ENCODE peak calls at places on chromosomes 13 and 19, in four cellular contexts. O is K562, D is HepG2, U is GM12878. M is an unnamed sample.
A peak's percentile ranks its signal among the peaks of the same experiment; 100 is the strongest.

GRCh38 chr13:34243396-34243795 is 425.4 kb downstream of the RFC3 start:
- DNase-seq in O (no peak), D (no peak), U (no peak), M (no peak)

GRCh38 chr19:42018503-42019193 is 24.6 kb upstream of the ATP1A3 start:
- DNase-seq in O (peak; percentile 78), D (no peak), U (no peak), M (no peak)

GRCh38 chr19:35306473-35307246 is 14.7 kb downstream of the MAG start:
- DNase-seq in O (no peak), D (peak; percentile 61), U (no peak), M (peak; percentile 52)

GRCh38 chr19:46920341-46920740 is 59.5 kb downstream of the ARHGAP35 start:
- DNase-seq in O (no peak), D (no peak), U (no peak), M (no peak)

GRCh38 chr13:49499889-49500660 is 4.3 kb downstream of the PHF11 start:
- DNase-seq in O (no peak), D (no peak), U (no peak), M (no peak)

GRCh38 chr19:18725755-18726416 is 42.4 kb downstream of the CRTC1 start:
- DNase-seq in O (no peak), D (no peak), U (no peak), M (no peak)

GRCh38 chr13:103067751-103068563 is 1.7 kb upstream of the SLC10A2 start:
- DNase-seq in O (no peak), D (no peak), U (peak; percentile 72), M (peak; percentile 70)

GRCh38 chr19:48991823-48992570 is 1.1 kb downstream of the GYS1 start:
- DNase-seq in O (peak; percentile 48), D (no peak), U (no peak), M (no peak)

GRCh38 chr19:42276821-42277220 is 7.8 kb downstream of the CIC start:
- DNase-seq in O (no peak), D (no peak), U (no peak), M (no peak)

GRCh38 chr19:31312004-31312403 is 37.2 kb downstream of the TSHZ3 start:
- DNase-seq in O (no peak), D (no peak), U (no peak), M (no peak)

GRCh38 chr19:2140193-2140545 is 11.2 kb downstream of the AP3D1 start:
- DNase-seq in O (no peak), D (no peak), U (no peak), M (no peak)

GRCh38 chr19:29299416-29300380 is 86.7 kb upstream of the UQCRFS1 start:
- DNase-seq in O (no peak), D (no peak), U (no peak), M (no peak)
- TF ChIP-seq CBFB in O (no peak), D (no peak), U (no peak), M (no peak)

GRCh38 chr13:31012285-31013024 is 80.0 kb downstream of the TEX26 start:
- DNase-seq in O (no peak), D (peak; percentile 3), U (no peak), M (no peak)
- TF ChIP-seq CBFB in O (no peak), D (no peak), U (no peak), M (no peak)

DNA sequence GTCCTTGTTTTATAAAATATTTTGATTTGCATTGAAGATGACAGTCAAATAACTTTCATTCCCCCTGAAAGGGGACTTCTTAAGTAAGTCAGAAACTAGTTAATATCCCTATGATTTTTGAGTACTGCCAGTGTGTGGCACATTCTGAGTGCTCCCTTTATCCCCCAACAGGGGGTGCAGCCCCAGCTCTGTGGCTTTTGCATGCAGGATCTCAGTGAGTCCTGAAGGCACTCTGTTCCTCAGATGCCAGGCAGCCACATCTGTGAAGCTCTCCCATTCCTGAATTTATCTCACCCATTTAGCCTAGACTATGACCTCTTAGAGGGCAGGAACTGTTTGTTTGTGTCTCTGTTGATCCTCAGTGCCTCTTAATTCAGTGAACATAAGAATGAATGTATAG is 123.1 kb downstream of the CDK8 start:
- DNase-seq in O (peak; percentile 6), D (peak; percentile 28), U (no peak), M (peak; percentile 60)
- TF ChIP-seq CBFB in O (no peak), D (no peak), U (no peak), M (no peak)

GRCh38 chr13:110915874-110916670 is 1.2 kb upstream of the ANKRD10 start:
- DNase-seq in O (no peak), D (peak; percentile 49), U (no peak), M (no peak)
- TF ChIP-seq CBFB in O (no peak), D (no peak), U (no peak), M (no peak)

GRCh38 chr19:52140077-52140710 is 456 bp upstream of the ZNF616 start:
- DNase-seq in O (no peak), D (peak; percentile 54), U (no peak), M (no peak)
- TF ChIP-seq CBFB in O (no peak), D (no peak), U (no peak), M (no peak)

GRCh38 chr13:113216165-113217056 is 7.0 kb downstream of the CUL4A start:
- DNase-seq in O (no peak), D (peak; percentile 45), U (no peak), M (no peak)
- TF ChIP-seq CBFB in O (no peak), D (no peak), U (no peak), M (no peak)

DNA sequence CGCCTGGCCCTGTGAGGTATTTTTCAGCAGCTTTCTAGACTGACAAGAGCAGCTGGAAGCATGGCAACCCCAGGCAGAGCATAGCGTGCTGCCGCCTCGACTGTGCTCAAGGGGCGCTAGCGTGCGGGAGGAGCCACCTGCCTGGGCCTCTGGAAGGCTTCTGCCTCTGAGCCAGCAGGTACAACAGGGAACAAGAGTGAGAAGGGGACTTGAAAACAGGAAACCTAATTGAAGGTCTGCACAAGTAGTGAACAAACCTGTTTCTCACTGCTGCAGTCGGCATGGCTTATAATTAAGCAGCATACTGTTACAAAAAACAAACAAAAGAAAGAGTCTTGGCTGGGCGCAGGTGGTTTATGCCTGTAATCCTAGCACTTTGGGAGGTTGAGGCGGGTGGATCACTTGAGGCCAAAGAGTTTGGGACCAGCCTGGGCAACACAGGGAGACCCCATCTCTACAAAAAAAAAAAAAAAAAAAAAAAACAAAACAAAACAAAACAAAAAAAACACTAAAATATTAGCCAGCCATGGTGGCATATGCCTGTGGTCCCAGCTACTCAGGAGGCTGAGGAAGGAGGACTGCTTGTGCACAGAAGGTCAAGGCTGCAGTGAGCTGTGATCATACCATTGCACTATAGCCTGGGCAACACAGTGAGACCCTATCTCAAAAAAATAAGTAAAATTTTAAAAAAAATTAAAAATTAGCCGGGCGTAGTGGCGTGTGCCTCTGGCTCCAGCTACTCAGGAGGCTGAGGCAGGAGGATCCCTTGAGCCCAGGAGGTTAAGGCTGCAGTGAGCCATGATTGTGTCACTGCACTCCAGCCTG is 12.6 kb upstream of the GARRE1 start:
- DNase-seq in O (no peak), D (peak; percentile 53), U (no peak), M (peak; percentile 87)
- TF ChIP-seq CBFB in O (no peak), D (no peak), U (no peak), M (no peak)

DNA sequence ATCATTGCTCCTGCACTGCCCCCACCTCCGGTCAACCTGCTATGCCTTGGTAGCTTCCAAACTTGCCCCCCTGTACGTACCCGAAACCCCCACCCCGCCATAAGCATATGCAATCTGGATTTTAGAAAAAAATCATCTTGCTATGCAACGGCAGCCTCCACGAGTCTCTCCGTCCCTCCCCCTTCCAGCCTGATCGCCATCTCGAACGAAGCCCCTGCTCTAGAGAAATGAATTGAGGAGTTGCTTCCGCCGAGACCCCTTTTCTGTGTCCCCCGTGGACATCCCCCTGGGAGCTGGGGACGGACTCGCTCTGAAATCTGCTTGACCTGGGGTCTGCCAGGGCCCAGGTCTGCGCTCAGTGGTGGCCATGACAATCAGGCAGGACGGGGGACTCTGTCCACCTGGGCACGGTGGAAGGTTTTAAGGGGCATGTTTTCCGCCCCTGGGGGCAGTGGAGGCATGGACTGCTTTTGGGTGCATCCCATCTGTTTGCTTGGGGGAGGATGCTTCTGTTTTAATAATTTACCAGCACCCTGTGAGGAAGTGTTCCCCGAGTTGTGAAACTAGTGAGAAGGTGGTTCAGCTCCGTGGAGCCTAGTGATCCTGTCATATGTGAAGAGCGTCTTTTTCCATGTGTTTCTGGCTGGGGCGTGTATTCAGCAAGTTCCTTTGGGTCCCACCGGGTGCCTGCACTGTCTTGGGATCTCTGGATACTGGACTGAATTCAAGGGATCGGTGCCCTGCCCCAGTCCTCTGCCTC is 1.0 kb downstream of the KDM4B start:
- DNase-seq in O (no peak), D (no peak), U (peak; percentile 27), M (no peak)
- TF ChIP-seq CBFB in O (no peak), D (no peak), U (no peak), M (no peak)

GRCh38 chr13:67966065-67966464 is 735.9 kb upstream of the PCDH9 start:
- DNase-seq in O (no peak), D (no peak), U (no peak), M (no peak)
- TF ChIP-seq CBFB in O (no peak), D (no peak), U (no peak), M (no peak)